ENCODE peak calls at places on chromosomes 11 and 22, in ten cellular contexts. N is mucosa of descending colon; F is HEK293T; A is stimulated activated CD4-positive, alpha-beta T cell treated with anti-CD3 and anti-CD28 coated beads, TNF-alpha, amount 100 ng/mL, for 4 hours; U is pancreas; W is Ammon's horn; D is LHCN-M2; O is NCI-H1930; E is NCI-H1105; Y is brain microvascular endothelial cell. G is an unnamed sample.

GRCh38 chr22:44103735-44104134 is 77.0 kb upstream of the PARVG start:
- DNase-seq in A (no peak), W (no peak), D (no peak), O (no peak), U (no peak), F (no peak), N (no peak), E (no peak), Y (no peak), G (no peak)

GRCh38 chr22:42472671-42473070 is 40.5 kb upstream of the NFAM1 start:
- DNase-seq in F (no peak), U (no peak), N (no peak), D (no peak), W (no peak), O (no peak), Y (no peak), A (no peak), E (no peak), G (no peak)

GRCh38 chr11:14015711-14016110 is 53.2 kb downstream of the SPON1 start:
- DNase-seq in E (no peak), W (no peak), A (no peak), U (peak; percentile 29), N (no peak), F (peak; percentile 15), O (no peak), Y (peak; percentile 51), D (peak; percentile 9), G (no peak)

GRCh38 chr11:66113132-66113856 is 43.2 kb downstream of the PACS1 start:
- DNase-seq in U (no peak), N (no peak), W (no peak), F (no peak), E (no peak), D (peak; percentile 78), A (no peak), Y (peak; percentile 84), O (no peak), G (no peak)

GRCh38 chr11:111975076-111975806 is 38.1 kb downstream of the DIXDC1 start:
- DNase-seq in A (no peak), E (no peak), D (no peak), O (no peak), U (no peak), N (no peak), F (no peak), W (peak; percentile 70), Y (no peak), G (no peak)

GRCh38 chr11:120511116-120511803 is at the start of gene GRIK4:
- DNase-seq in O (peak; percentile 51), Y (peak; percentile 56), W (peak; percentile 82), A (peak; percentile 70), F (peak; percentile 93), N (peak; percentile 85), E (peak; percentile 92), U (peak; percentile 80), D (peak; percentile 61), G (peak; percentile 55)

GRCh38 chr11:92332986-92333385 is 108.4 kb downstream of the FAT3 start:
- DNase-seq in F (no peak), Y (peak; percentile 33), E (no peak), U (no peak), O (no peak), D (peak; percentile 22), A (no peak), N (no peak), W (no peak), G (no peak)

GRCh38 chr22:50244420-50245213 is at the start of gene TUBGCP6:
- DNase-seq in Y (peak; percentile 88), N (peak; percentile 96), F (peak; percentile 90), D (peak; percentile 89), U (peak; percentile 91), E (peak; percentile 84), A (peak; percentile 91), W (peak; percentile 96), O (peak; percentile 85), G (peak; percentile 88)

GRCh38 chr11:7672960-7673723 is at the start of gene CYB5R2:
- DNase-seq in O (no peak), A (no peak), W (peak; percentile 65), E (no peak), U (peak; percentile 68), N (peak; percentile 86), D (no peak), Y (no peak), F (no peak), G (no peak)

GRCh38 chr22:49961601-49962011 is 1.0 kb downstream of the PIM3 start:
- DNase-seq in W (no peak), E (no peak), U (no peak), O (no peak), N (no peak), D (no peak), A (no peak), F (no peak), Y (no peak), G (no peak)

G was measured in activated T-helper 1 cell treated with anti-CD3 and anti-CD28 coated beads, Interleukin-2, amount 50 U/mL, for 16 hours.